ENCODE peak calls at places on chromosomes 11 and 22, in seven cellular contexts. One of them, this sample, is unnamed.

GRCh38 chr11:121366970-121367369 is 74.4 kb downstream of the SC5D start:
- DNase-seq in HEK293T: peak
- DNase-seq in keratinocyte: no peak
- DNase-seq in CD4-positive, alpha-beta memory T cell: no peak
- DNase-seq in activated CD8-positive, alpha-beta memory T cell treated with anti-CD3 and anti-CD28 coated beads for 4 hours: no peak
- DNase-seq in naive thymus-derived CD4-positive, alpha-beta T cell: no peak
- DNase-seq in stimulated activated CD4-positive, alpha-beta T cell treated with anti-CD3 and anti-CD28 coated beads, Interleukin-2, amount 100 ng/mL, for 48 hours: no peak
- DNase-seq in this sample: no peak

GRCh38 chr11:69465236-69466000 is 16.0 kb upstream of the LINC01488 start:
- DNase-seq in HEK293T: no peak
- DNase-seq in keratinocyte: no peak
- DNase-seq in CD4-positive, alpha-beta memory T cell: no peak
- DNase-seq in activated CD8-positive, alpha-beta memory T cell treated with anti-CD3 and anti-CD28 coated beads for 4 hours: no peak
- DNase-seq in naive thymus-derived CD4-positive, alpha-beta T cell: no peak
- DNase-seq in stimulated activated CD4-positive, alpha-beta T cell treated with anti-CD3 and anti-CD28 coated beads, Interleukin-2, amount 100 ng/mL, for 48 hours: no peak
- DNase-seq in this sample: no peak

GRCh38 chr11:111573821-111574249 is 28.4 kb upstream of the SIK2 start:
- DNase-seq in HEK293T: no peak
- DNase-seq in keratinocyte: no peak
- DNase-seq in CD4-positive, alpha-beta memory T cell: no peak
- DNase-seq in activated CD8-positive, alpha-beta memory T cell treated with anti-CD3 and anti-CD28 coated beads for 4 hours: no peak
- DNase-seq in naive thymus-derived CD4-positive, alpha-beta T cell: no peak
- DNase-seq in stimulated activated CD4-positive, alpha-beta T cell treated with anti-CD3 and anti-CD28 coated beads, Interleukin-2, amount 100 ng/mL, for 48 hours: no peak
- DNase-seq in this sample: no peak

GRCh38 chr22:50627914-50628542 is at the start of gene ARSA:
- DNase-seq in HEK293T: peak
- DNase-seq in keratinocyte: no peak
- DNase-seq in CD4-positive, alpha-beta memory T cell: peak
- DNase-seq in activated CD8-positive, alpha-beta memory T cell treated with anti-CD3 and anti-CD28 coated beads for 4 hours: peak
- DNase-seq in naive thymus-derived CD4-positive, alpha-beta T cell: peak
- DNase-seq in stimulated activated CD4-positive, alpha-beta T cell treated with anti-CD3 and anti-CD28 coated beads, Interleukin-2, amount 100 ng/mL, for 48 hours: peak
- DNase-seq in this sample: peak

GRCh38 chr11:44611088-44611487 is 45.6 kb downstream of the CD82 start:
- DNase-seq in HEK293T: no peak
- DNase-seq in keratinocyte: no peak
- DNase-seq in CD4-positive, alpha-beta memory T cell: no peak
- DNase-seq in activated CD8-positive, alpha-beta memory T cell treated with anti-CD3 and anti-CD28 coated beads for 4 hours: no peak
- DNase-seq in naive thymus-derived CD4-positive, alpha-beta T cell: no peak
- DNase-seq in stimulated activated CD4-positive, alpha-beta T cell treated with anti-CD3 and anti-CD28 coated beads, Interleukin-2, amount 100 ng/mL, for 48 hours: no peak
- DNase-seq in this sample: no peak

GRCh38 chr11:65700377-65700776 is 11.7 kb upstream of the KAT5 start:
- DNase-seq in HEK293T: no peak
- DNase-seq in keratinocyte: no peak
- DNase-seq in CD4-positive, alpha-beta memory T cell: no peak
- DNase-seq in activated CD8-positive, alpha-beta memory T cell treated with anti-CD3 and anti-CD28 coated beads for 4 hours: no peak
- DNase-seq in naive thymus-derived CD4-positive, alpha-beta T cell: no peak
- DNase-seq in stimulated activated CD4-positive, alpha-beta T cell treated with anti-CD3 and anti-CD28 coated beads, Interleukin-2, amount 100 ng/mL, for 48 hours: no peak
- DNase-seq in this sample: no peak

GRCh38 chr11:76791861-76792260 is 8.7 kb downstream of the TSKU start:
- DNase-seq in HEK293T: no peak
- DNase-seq in keratinocyte: no peak
- DNase-seq in CD4-positive, alpha-beta memory T cell: no peak
- DNase-seq in activated CD8-positive, alpha-beta memory T cell treated with anti-CD3 and anti-CD28 coated beads for 4 hours: no peak
- DNase-seq in naive thymus-derived CD4-positive, alpha-beta T cell: no peak
- DNase-seq in stimulated activated CD4-positive, alpha-beta T cell treated with anti-CD3 and anti-CD28 coated beads, Interleukin-2, amount 100 ng/mL, for 48 hours: no peak
- DNase-seq in this sample: no peak

GRCh38 chr22:44224166-44224565 is 43.4 kb downstream of the PARVG start:
- DNase-seq in HEK293T: no peak
- DNase-seq in keratinocyte: peak
- DNase-seq in CD4-positive, alpha-beta memory T cell: no peak
- DNase-seq in activated CD8-positive, alpha-beta memory T cell treated with anti-CD3 and anti-CD28 coated beads for 4 hours: no peak
- DNase-seq in naive thymus-derived CD4-positive, alpha-beta T cell: peak
- DNase-seq in stimulated activated CD4-positive, alpha-beta T cell treated with anti-CD3 and anti-CD28 coated beads, Interleukin-2, amount 100 ng/mL, for 48 hours: no peak
- DNase-seq in this sample: no peak

GRCh38 chr22:49788492-49788891 is 39.2 kb downstream of the BRD1 start:
- DNase-seq in HEK293T: no peak
- DNase-seq in keratinocyte: no peak
- DNase-seq in CD4-positive, alpha-beta memory T cell: no peak
- DNase-seq in activated CD8-positive, alpha-beta memory T cell treated with anti-CD3 and anti-CD28 coated beads for 4 hours: no peak
- DNase-seq in naive thymus-derived CD4-positive, alpha-beta T cell: no peak
- DNase-seq in stimulated activated CD4-positive, alpha-beta T cell treated with anti-CD3 and anti-CD28 coated beads, Interleukin-2, amount 100 ng/mL, for 48 hours: no peak
- DNase-seq in this sample: no peak

GRCh38 chr11:3028808-3029207 is 28.4 kb downstream of the CARS1 start:
- DNase-seq in HEK293T: no peak
- DNase-seq in keratinocyte: no peak
- DNase-seq in CD4-positive, alpha-beta memory T cell: no peak
- DNase-seq in activated CD8-positive, alpha-beta memory T cell treated with anti-CD3 and anti-CD28 coated beads for 4 hours: no peak
- DNase-seq in naive thymus-derived CD4-positive, alpha-beta T cell: no peak
- DNase-seq in stimulated activated CD4-positive, alpha-beta T cell treated with anti-CD3 and anti-CD28 coated beads, Interleukin-2, amount 100 ng/mL, for 48 hours: no peak
- DNase-seq in this sample: no peak

GRCh38 chr11:76891285-76891684 is 30.6 kb downstream of the ACER3 start:
- DNase-seq in HEK293T: no peak
- DNase-seq in keratinocyte: no peak
- DNase-seq in CD4-positive, alpha-beta memory T cell: no peak
- DNase-seq in activated CD8-positive, alpha-beta memory T cell treated with anti-CD3 and anti-CD28 coated beads for 4 hours: no peak
- DNase-seq in naive thymus-derived CD4-positive, alpha-beta T cell: no peak
- DNase-seq in stimulated activated CD4-positive, alpha-beta T cell treated with anti-CD3 and anti-CD28 coated beads, Interleukin-2, amount 100 ng/mL, for 48 hours: no peak
- DNase-seq in this sample: no peak

GRCh38 chr11:88623536-88623935 is 286.0 kb upstream of the CTSC start:
- DNase-seq in HEK293T: no peak
- DNase-seq in keratinocyte: no peak
- DNase-seq in CD4-positive, alpha-beta memory T cell: no peak
- DNase-seq in activated CD8-positive, alpha-beta memory T cell treated with anti-CD3 and anti-CD28 coated beads for 4 hours: no peak
- DNase-seq in naive thymus-derived CD4-positive, alpha-beta T cell: no peak
- DNase-seq in stimulated activated CD4-positive, alpha-beta T cell treated with anti-CD3 and anti-CD28 coated beads, Interleukin-2, amount 100 ng/mL, for 48 hours: no peak
- DNase-seq in this sample: no peak

GRCh38 chr11:26762089-26762488 is 40.2 kb upstream of the SLC5A12 start:
- DNase-seq in HEK293T: no peak
- DNase-seq in keratinocyte: no peak
- DNase-seq in CD4-positive, alpha-beta memory T cell: no peak
- DNase-seq in activated CD8-positive, alpha-beta memory T cell treated with anti-CD3 and anti-CD28 coated beads for 4 hours: no peak
- DNase-seq in naive thymus-derived CD4-positive, alpha-beta T cell: no peak
- DNase-seq in stimulated activated CD4-positive, alpha-beta T cell treated with anti-CD3 and anti-CD28 coated beads, Interleukin-2, amount 100 ng/mL, for 48 hours: no peak
- DNase-seq in this sample: no peak

GRCh38 chr22:46233231-46233630 is 16.9 kb downstream of the CDPF1 start:
- DNase-seq in HEK293T: no peak
- DNase-seq in keratinocyte: no peak
- DNase-seq in CD4-positive, alpha-beta memory T cell: no peak
- DNase-seq in activated CD8-positive, alpha-beta memory T cell treated with anti-CD3 and anti-CD28 coated beads for 4 hours: no peak
- DNase-seq in naive thymus-derived CD4-positive, alpha-beta T cell: no peak
- DNase-seq in stimulated activated CD4-positive, alpha-beta T cell treated with anti-CD3 and anti-CD28 coated beads, Interleukin-2, amount 100 ng/mL, for 48 hours: no peak
- DNase-seq in this sample: no peak

GRCh38 chr11:120326228-120326627 is 1.1 kb downstream of the TLCD5 start:
- DNase-seq in HEK293T: no peak
- DNase-seq in keratinocyte: no peak
- DNase-seq in CD4-positive, alpha-beta memory T cell: no peak
- DNase-seq in activated CD8-positive, alpha-beta memory T cell treated with anti-CD3 and anti-CD28 coated beads for 4 hours: no peak
- DNase-seq in naive thymus-derived CD4-positive, alpha-beta T cell: no peak
- DNase-seq in stimulated activated CD4-positive, alpha-beta T cell treated with anti-CD3 and anti-CD28 coated beads, Interleukin-2, amount 100 ng/mL, for 48 hours: no peak
- DNase-seq in this sample: no peak

GRCh38 chr11:44525473-44526252 is 39.8 kb upstream of the CD82 start:
- DNase-seq in HEK293T: no peak
- DNase-seq in keratinocyte: no peak
- DNase-seq in CD4-positive, alpha-beta memory T cell: no peak
- DNase-seq in activated CD8-positive, alpha-beta memory T cell treated with anti-CD3 and anti-CD28 coated beads for 4 hours: no peak
- DNase-seq in naive thymus-derived CD4-positive, alpha-beta T cell: no peak
- DNase-seq in stimulated activated CD4-positive, alpha-beta T cell treated with anti-CD3 and anti-CD28 coated beads, Interleukin-2, amount 100 ng/mL, for 48 hours: no peak
- DNase-seq in this sample: no peak

GRCh38 chr11:72308226-72309073 is 64.5 kb upstream of the PHOX2A start:
- DNase-seq in HEK293T: peak
- DNase-seq in keratinocyte: peak
- DNase-seq in CD4-positive, alpha-beta memory T cell: no peak
- DNase-seq in activated CD8-positive, alpha-beta memory T cell treated with anti-CD3 and anti-CD28 coated beads for 4 hours: no peak
- DNase-seq in naive thymus-derived CD4-positive, alpha-beta T cell: no peak
- DNase-seq in stimulated activated CD4-positive, alpha-beta T cell treated with anti-CD3 and anti-CD28 coated beads, Interleukin-2, amount 100 ng/mL, for 48 hours: no peak
- DNase-seq in this sample: no peak

GRCh38 chr11:1928891-1929541 is 9.5 kb downstream of the TNNT3 start:
- DNase-seq in HEK293T: no peak
- DNase-seq in keratinocyte: no peak
- DNase-seq in CD4-positive, alpha-beta memory T cell: no peak
- DNase-seq in activated CD8-positive, alpha-beta memory T cell treated with anti-CD3 and anti-CD28 coated beads for 4 hours: no peak
- DNase-seq in naive thymus-derived CD4-positive, alpha-beta T cell: no peak
- DNase-seq in stimulated activated CD4-positive, alpha-beta T cell treated with anti-CD3 and anti-CD28 coated beads, Interleukin-2, amount 100 ng/mL, for 48 hours: no peak
- DNase-seq in this sample: no peak

GRCh38 chr11:118618991-118619375 is 11.6 kb downstream of the PHLDB1 start:
- DNase-seq in HEK293T: no peak
- DNase-seq in keratinocyte: no peak
- DNase-seq in CD4-positive, alpha-beta memory T cell: no peak
- DNase-seq in activated CD8-positive, alpha-beta memory T cell treated with anti-CD3 and anti-CD28 coated beads for 4 hours: no peak
- DNase-seq in naive thymus-derived CD4-positive, alpha-beta T cell: no peak
- DNase-seq in stimulated activated CD4-positive, alpha-beta T cell treated with anti-CD3 and anti-CD28 coated beads, Interleukin-2, amount 100 ng/mL, for 48 hours: no peak
- DNase-seq in this sample: no peak

GRCh38 chr11:20360650-20361049 is 2.9 kb upstream of the HTATIP2 start:
- DNase-seq in HEK293T: no peak
- DNase-seq in keratinocyte: no peak
- DNase-seq in CD4-positive, alpha-beta memory T cell: peak
- DNase-seq in activated CD8-positive, alpha-beta memory T cell treated with anti-CD3 and anti-CD28 coated beads for 4 hours: no peak
- DNase-seq in naive thymus-derived CD4-positive, alpha-beta T cell: no peak
- DNase-seq in stimulated activated CD4-positive, alpha-beta T cell treated with anti-CD3 and anti-CD28 coated beads, Interleukin-2, amount 100 ng/mL, for 48 hours: no peak
- DNase-seq in this sample: peak

GRCh38 chr11:66495401-66495844 is 15.0 kb upstream of the BBS1 start:
- DNase-seq in HEK293T: no peak
- DNase-seq in keratinocyte: no peak
- DNase-seq in CD4-positive, alpha-beta memory T cell: no peak
- DNase-seq in activated CD8-positive, alpha-beta memory T cell treated with anti-CD3 and anti-CD28 coated beads for 4 hours: no peak
- DNase-seq in naive thymus-derived CD4-positive, alpha-beta T cell: no peak
- DNase-seq in stimulated activated CD4-positive, alpha-beta T cell treated with anti-CD3 and anti-CD28 coated beads, Interleukin-2, amount 100 ng/mL, for 48 hours: no peak
- DNase-seq in this sample: no peak

GRCh38 chr22:17716529-17716928 is 57.7 kb downstream of the BID start:
- DNase-seq in HEK293T: no peak
- DNase-seq in keratinocyte: no peak
- DNase-seq in CD4-positive, alpha-beta memory T cell: no peak
- DNase-seq in activated CD8-positive, alpha-beta memory T cell treated with anti-CD3 and anti-CD28 coated beads for 4 hours: no peak
- DNase-seq in naive thymus-derived CD4-positive, alpha-beta T cell: no peak
- DNase-seq in stimulated activated CD4-positive, alpha-beta T cell treated with anti-CD3 and anti-CD28 coated beads, Interleukin-2, amount 100 ng/mL, for 48 hours: no peak
- DNase-seq in this sample: no peak

GRCh38 chr11:1302461-1303073 is 6.9 kb downstream of the TOLLIP start:
- DNase-seq in HEK293T: no peak
- DNase-seq in keratinocyte: no peak
- DNase-seq in CD4-positive, alpha-beta memory T cell: no peak
- DNase-seq in activated CD8-positive, alpha-beta memory T cell treated with anti-CD3 and anti-CD28 coated beads for 4 hours: no peak
- DNase-seq in naive thymus-derived CD4-positive, alpha-beta T cell: no peak
- DNase-seq in stimulated activated CD4-positive, alpha-beta T cell treated with anti-CD3 and anti-CD28 coated beads, Interleukin-2, amount 100 ng/mL, for 48 hours: no peak
- DNase-seq in this sample: no peak

GRCh38 chr11:109267293-109268095 is 154.5 kb upstream of the C11orf87 start:
- DNase-seq in HEK293T: no peak
- DNase-seq in keratinocyte: no peak
- DNase-seq in CD4-positive, alpha-beta memory T cell: no peak
- DNase-seq in activated CD8-positive, alpha-beta memory T cell treated with anti-CD3 and anti-CD28 coated beads for 4 hours: no peak
- DNase-seq in naive thymus-derived CD4-positive, alpha-beta T cell: no peak
- DNase-seq in stimulated activated CD4-positive, alpha-beta T cell treated with anti-CD3 and anti-CD28 coated beads, Interleukin-2, amount 100 ng/mL, for 48 hours: no peak
- DNase-seq in this sample: no peak

GRCh38 chr11:5841797-5842196 is at the start of gene OR52E6:
- DNase-seq in HEK293T: no peak
- DNase-seq in keratinocyte: no peak
- DNase-seq in CD4-positive, alpha-beta memory T cell: no peak
- DNase-seq in activated CD8-positive, alpha-beta memory T cell treated with anti-CD3 and anti-CD28 coated beads for 4 hours: no peak
- DNase-seq in naive thymus-derived CD4-positive, alpha-beta T cell: no peak
- DNase-seq in stimulated activated CD4-positive, alpha-beta T cell treated with anti-CD3 and anti-CD28 coated beads, Interleukin-2, amount 100 ng/mL, for 48 hours: no peak
- DNase-seq in this sample: no peak

GRCh38 chr11:119699227-119699626 is 29.8 kb downstream of the NECTIN1 start:
- DNase-seq in HEK293T: no peak
- DNase-seq in keratinocyte: no peak
- DNase-seq in CD4-positive, alpha-beta memory T cell: no peak
- DNase-seq in activated CD8-positive, alpha-beta memory T cell treated with anti-CD3 and anti-CD28 coated beads for 4 hours: no peak
- DNase-seq in naive thymus-derived CD4-positive, alpha-beta T cell: no peak
- DNase-seq in stimulated activated CD4-positive, alpha-beta T cell treated with anti-CD3 and anti-CD28 coated beads, Interleukin-2, amount 100 ng/mL, for 48 hours: no peak
- DNase-seq in this sample: no peak

GRCh38 chr11:77596626-77597025 is 6.9 kb downstream of the AQP11 start:
- DNase-seq in HEK293T: no peak
- DNase-seq in keratinocyte: no peak
- DNase-seq in CD4-positive, alpha-beta memory T cell: no peak
- DNase-seq in activated CD8-positive, alpha-beta memory T cell treated with anti-CD3 and anti-CD28 coated beads for 4 hours: no peak
- DNase-seq in naive thymus-derived CD4-positive, alpha-beta T cell: no peak
- DNase-seq in stimulated activated CD4-positive, alpha-beta T cell treated with anti-CD3 and anti-CD28 coated beads, Interleukin-2, amount 100 ng/mL, for 48 hours: no peak
- DNase-seq in this sample: no peak

GRCh38 chr11:91850533-91851305 is 373.9 kb upstream of the FAT3 start:
- DNase-seq in HEK293T: no peak
- DNase-seq in keratinocyte: no peak
- DNase-seq in CD4-positive, alpha-beta memory T cell: no peak
- DNase-seq in activated CD8-positive, alpha-beta memory T cell treated with anti-CD3 and anti-CD28 coated beads for 4 hours: no peak
- DNase-seq in naive thymus-derived CD4-positive, alpha-beta T cell: no peak
- DNase-seq in stimulated activated CD4-positive, alpha-beta T cell treated with anti-CD3 and anti-CD28 coated beads, Interleukin-2, amount 100 ng/mL, for 48 hours: no peak
- DNase-seq in this sample: no peak

GRCh38 chr11:103294516-103294915 is 185.3 kb downstream of the DYNC2H1 start:
- DNase-seq in HEK293T: no peak
- DNase-seq in keratinocyte: no peak
- DNase-seq in CD4-positive, alpha-beta memory T cell: no peak
- DNase-seq in activated CD8-positive, alpha-beta memory T cell treated with anti-CD3 and anti-CD28 coated beads for 4 hours: no peak
- DNase-seq in naive thymus-derived CD4-positive, alpha-beta T cell: no peak
- DNase-seq in stimulated activated CD4-positive, alpha-beta T cell treated with anti-CD3 and anti-CD28 coated beads, Interleukin-2, amount 100 ng/mL, for 48 hours: no peak
- DNase-seq in this sample: no peak

GRCh38 chr11:33936745-33937612 is 45.1 kb upstream of the LMO2 start:
- DNase-seq in HEK293T: no peak
- DNase-seq in keratinocyte: no peak
- DNase-seq in CD4-positive, alpha-beta memory T cell: no peak
- DNase-seq in activated CD8-positive, alpha-beta memory T cell treated with anti-CD3 and anti-CD28 coated beads for 4 hours: no peak
- DNase-seq in naive thymus-derived CD4-positive, alpha-beta T cell: no peak
- DNase-seq in stimulated activated CD4-positive, alpha-beta T cell treated with anti-CD3 and anti-CD28 coated beads, Interleukin-2, amount 100 ng/mL, for 48 hours: no peak
- DNase-seq in this sample: no peak

GRCh38 chr22:19766506-19767426 is 6.2 kb downstream of the TBX1 start:
- DNase-seq in HEK293T: no peak
- DNase-seq in keratinocyte: no peak
- DNase-seq in CD4-positive, alpha-beta memory T cell: peak
- DNase-seq in activated CD8-positive, alpha-beta memory T cell treated with anti-CD3 and anti-CD28 coated beads for 4 hours: no peak
- DNase-seq in naive thymus-derived CD4-positive, alpha-beta T cell: peak
- DNase-seq in stimulated activated CD4-positive, alpha-beta T cell treated with anti-CD3 and anti-CD28 coated beads, Interleukin-2, amount 100 ng/mL, for 48 hours: peak
- DNase-seq in this sample: no peak